ENCODE peak calls at places on chromosomes 4 and X, in six cellular contexts. S, D, L, C, Z and W are unnamed samples.

GRCh38 chrX:128862557-128862956 is 660.7 kb downstream of the SMARCA1 start:
- DNase-seq in L (no peak), D (no peak), S (no peak), C (no peak), Z (no peak), W (no peak)

GRCh38 chrX:11447418-11447817 is 154.2 kb downstream of the AMELX start:
- DNase-seq in D (no peak), C (no peak), Z (no peak), L (no peak), S (no peak), W (no peak)

GRCh38 chrX:11146411-11146810 is 35.3 kb downstream of the HCCS start:
- DNase-seq in C (no peak), Z (no peak), S (no peak), L (no peak), D (no peak), W (no peak)

GRCh38 chr4:112183252-112183651 is 38.0 kb downstream of the FAM241A start:
- DNase-seq in C (no peak), Z (no peak), D (no peak), L (peak), S (no peak), W (no peak)

GRCh38 chr4:183355405-183355804 is 33.2 kb upstream of the CLDN24 start:
- DNase-seq in L (no peak), S (no peak), C (no peak), Z (no peak), D (no peak), W (no peak)

GRCh38 chr4:184170996-184171395 is 46.7 kb downstream of the ENPP6 start:
- DNase-seq in Z (no peak), D (no peak), L (no peak), S (peak), C (no peak), W (no peak)

GRCh38 chr4:124173892-124174291 is 538.6 kb downstream of the ANKRD50 start:
- DNase-seq in D (no peak), Z (no peak), S (no peak), C (no peak), L (no peak), W (no peak)

GRCh38 chrX:118356154-118356701 is 10.3 kb downstream of the WDR44 start:
- DNase-seq in S (no peak), D (no peak), C (no peak), Z (no peak), L (no peak), W (no peak)

GRCh38 chr4:185237185-185237584 is 27.8 kb downstream of the SNX25 start:
- DNase-seq in Z (no peak), C (no peak), S (no peak), L (no peak), D (no peak), W (no peak)

GRCh38 chr4:143358923-143359694 is 22.4 kb downstream of the GAB1 start:
- DNase-seq in D (no peak), Z (peak), L (peak), S (no peak), C (peak), W (peak)

GRCh38 chr4:94126669-94127068 is 81.0 kb upstream of the SMARCAD1 start:
- DNase-seq in S (no peak), C (peak), L (no peak), Z (no peak), D (no peak), W (no peak)
- TF ChIP-seq CTCF in S (no peak), C (peak), L (no peak), Z (no peak), D (no peak), W (no peak)

DNA sequence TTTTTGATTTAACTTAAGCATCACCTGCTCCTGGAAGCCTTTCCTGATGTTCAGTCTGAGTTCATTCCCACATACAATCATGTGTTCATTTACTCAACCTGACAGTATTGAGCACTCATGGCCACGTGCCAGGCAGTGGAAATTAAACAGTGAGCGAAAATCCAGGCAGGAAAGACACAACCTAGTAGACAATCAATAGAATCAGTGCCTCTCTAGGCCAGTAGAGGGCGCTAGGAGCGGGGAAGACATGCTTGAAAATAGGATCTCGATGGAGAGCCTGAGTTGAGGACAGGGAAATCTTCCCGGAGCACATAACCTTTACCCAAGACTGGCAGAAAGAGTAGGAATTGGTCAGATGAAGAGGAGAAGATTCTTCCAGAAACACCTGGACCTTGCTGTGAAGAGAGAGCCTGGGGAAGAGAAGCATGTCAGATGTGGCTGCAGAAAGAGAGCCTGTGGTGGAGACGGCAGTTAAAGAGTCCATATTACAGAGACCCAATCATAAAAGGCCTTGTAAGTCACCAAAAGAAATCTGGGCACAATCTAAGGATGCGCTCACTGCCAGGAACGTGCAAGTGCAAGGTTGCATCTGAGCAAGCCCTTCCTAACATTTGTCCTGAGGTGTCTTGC is 103.5 kb downstream of the LDB2 start:
- DNase-seq in L (peak), S (peak), D (peak), Z (peak), C (peak), W (peak)
- TF ChIP-seq CTCF in L (peak), S (peak), D (peak), Z (peak), C (peak), W (peak)

GRCh38 chrX:155534800-155535199 is 76.4 kb upstream of the F8A3 start:
- DNase-seq in D (no peak), C (no peak), L (peak), Z (no peak), S (no peak), W (no peak)
- TF ChIP-seq CTCF in D (no peak), C (peak), L (no peak), Z (no peak), S (no peak), W (peak)

GRCh38 chr4:8854016-8854415 is 17.6 kb downstream of the HMX1 start:
- DNase-seq in S (no peak), L (no peak), D (no peak), Z (no peak), C (no peak), W (no peak)

GRCh38 chr4:8857682-8858187 is 13.9 kb downstream of the HMX1 start:
- DNase-seq in C (no peak), Z (no peak), S (no peak), D (no peak), L (no peak), W (no peak)

GRCh38 chr4:8856835-8857590 is 14.6 kb downstream of the HMX1 start:
- DNase-seq in S (no peak), L (no peak), C (no peak), D (no peak), Z (no peak), W (no peak)

GRCh38 chr4:8854866-8855265 is 16.8 kb downstream of the HMX1 start:
- DNase-seq in S (no peak), L (no peak), C (no peak), D (no peak), Z (no peak), W (no peak)

DNA sequence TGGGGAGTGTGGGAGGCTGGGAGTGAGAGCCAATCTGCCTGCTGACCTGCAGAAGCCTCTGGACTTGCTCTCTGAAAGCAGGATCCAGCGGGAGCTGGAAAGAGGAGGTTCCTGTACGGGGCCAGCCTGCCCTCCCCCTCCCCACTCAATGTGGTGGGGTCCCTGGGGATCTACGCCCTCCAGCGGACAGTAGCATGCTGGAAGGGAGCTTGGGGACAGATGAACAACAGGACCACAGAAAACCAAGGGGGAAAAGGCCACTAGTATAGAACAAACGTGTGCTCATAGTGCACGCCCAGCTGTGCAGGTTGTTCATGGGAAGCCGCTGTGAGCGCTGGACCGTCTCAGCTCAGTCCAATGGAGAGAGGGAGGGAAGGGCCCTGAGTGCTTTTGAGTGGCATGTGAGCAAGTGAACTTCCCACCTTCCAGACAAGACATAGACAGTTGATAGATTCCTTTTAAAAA is 15.8 kb downstream of the HMX1 start:
- DNase-seq in D (no peak), Z (no peak), C (no peak), S (no peak), L (no peak), W (no peak)
- TF ChIP-seq CTCF in D (no peak), Z (no peak), C (peak), S (no peak), L (no peak), W (no peak)

GRCh38 chr4:152663203-152664066 is 16.4 kb downstream of the TMEM154 start:
- DNase-seq in L (no peak), S (no peak), C (peak), Z (peak), D (no peak), W (peak)
- TF ChIP-seq CTCF in L (no peak), S (no peak), C (no peak), Z (no peak), D (no peak), W (no peak)